ENCODE peak calls at places on chromosomes 13 and 19, in ten cellular contexts. K, G, B, H, P, T, N, Q, V and M are unnamed samples.

GRCh38 chr13:93227906-93228801 is 1.5 kb downstream of the GPC6 start:
- DNase-seq in K (no peak), G (peak), B (no peak), H (peak), T (no peak), V (no peak), Q (no peak), P (peak), N (peak), M (peak)

GRCh38 chr13:29749401-29750177 is 100.8 kb downstream of the UBL3 start:
- DNase-seq in T (no peak), V (no peak), K (no peak), B (no peak), Q (no peak), G (no peak), P (no peak), H (no peak), N (no peak), M (no peak)

GRCh38 chr19:57280913-57281425 is 684 bp downstream of the ZNF460 start:
- DNase-seq in G (no peak), H (no peak), P (no peak), Q (no peak), K (peak), T (peak), N (no peak), B (no peak), V (peak), M (no peak)

GRCh38 chr19:7953060-7953459 is 9.6 kb upstream of the TIMM44 start:
- DNase-seq in N (no peak), H (no peak), K (no peak), P (no peak), Q (no peak), B (no peak), G (no peak), V (no peak), T (no peak), M (no peak)

GRCh38 chr19:40284501-40285352 is at the start of gene AKT2:
- DNase-seq in K (peak), G (peak), H (no peak), V (peak), B (peak), Q (peak), T (peak), P (peak), N (no peak), M (peak)

GRCh38 chr13:93244141-93244917 is 17.7 kb downstream of the GPC6 start:
- DNase-seq in P (no peak), V (no peak), T (no peak), Q (no peak), N (no peak), H (peak), K (no peak), G (no peak), B (no peak), M (no peak)

GRCh38 chr19:48992571-48993174 is 436 bp downstream of the GYS1 start:
- DNase-seq in B (no peak), G (no peak), T (no peak), P (no peak), K (no peak), Q (no peak), V (no peak), H (no peak), N (no peak), M (no peak)

GRCh38 chr19:53158119-53158656 is 665 bp downstream of the ZNF347 start:
- DNase-seq in T (no peak), H (peak), P (peak), K (peak), G (peak), B (peak), V (peak), N (peak), Q (no peak), M (peak)

GRCh38 chr19:801861-802496 is 4.7 kb downstream of the PTBP1 start:
- DNase-seq in T (no peak), B (no peak), H (no peak), K (no peak), N (no peak), G (no peak), V (no peak), P (no peak), Q (no peak), M (peak)

GRCh38 chr19:41601771-41602170 is 25.1 kb downstream of the CEACAM4 start:
- DNase-seq in B (no peak), N (no peak), T (no peak), G (no peak), K (no peak), Q (no peak), P (no peak), H (no peak), V (no peak), M (no peak)

GRCh38 chr19:52112624-52113023 is 17.1 kb upstream of the ZNF841 start:
- DNase-seq in G (no peak), V (no peak), Q (no peak), T (no peak), B (no peak), P (no peak), K (no peak), H (no peak), N (no peak), M (no peak)

GRCh38 chr19:19110410-19111137 is 27.7 kb downstream of the TMEM161A start:
- DNase-seq in N (no peak), Q (no peak), G (no peak), B (no peak), K (peak), H (no peak), V (no peak), T (no peak), P (peak), M (no peak)

GRCh38 chr19:33514885-33515485 is 6.6 kb downstream of the PEPD start:
- DNase-seq in B (no peak), Q (no peak), H (no peak), G (no peak), P (no peak), T (no peak), N (no peak), V (no peak), K (no peak), M (no peak)

GRCh38 chr13:80778302-80778701 is 437.4 kb upstream of the SPRY2 start:
- DNase-seq in T (no peak), B (no peak), Q (no peak), G (no peak), P (no peak), H (no peak), K (no peak), N (no peak), V (no peak), M (no peak)